ENCODE peak calls at places on chromosomes 7 and 10, in six cellular contexts. N, I, U, Y, V and R are unnamed samples.
A peak's percentile ranks its signal among the peaks of the same experiment; 100 is the strongest.

GRCh38 chr10:34650156-34650555 is 164.9 kb downstream of the PARD3 start:
- DNase-seq in N (no peak), I (no peak), U (no peak), Y (no peak), V (no peak), R (no peak)

GRCh38 chr10:119598397-119598796 is 1.6 kb upstream of the TIAL1 start:
- DNase-seq in N (no peak), I (no peak), U (no peak), Y (no peak), V (no peak), R (no peak)

GRCh38 chr10:72176701-72177100 is 39.1 kb upstream of the ANAPC16 start:
- DNase-seq in N (no peak), I (no peak), U (no peak), Y (no peak), V (no peak), R (no peak)

GRCh38 chr10:128066954-128067382 is 59.3 kb downstream of the MKI67 start:
- DNase-seq in N (peak; percentile 57), I (no peak), U (no peak), Y (no peak), V (no peak), R (no peak)

GRCh38 chr7:116305485-116306408 is 95.4 kb downstream of the TES start:
- DNase-seq in N (no peak), I (no peak), U (no peak), Y (no peak), V (peak; percentile 7), R (no peak)

GRCh38 chr10:52539463-52539862 is 225.4 kb downstream of the DKK1 start:
- DNase-seq in N (no peak), I (no peak), U (no peak), Y (no peak), V (peak; percentile 100), R (no peak)

GRCh38 chr10:48390933-48391845 is 84.7 kb downstream of the MAPK8 start:
- DNase-seq in N (no peak), I (no peak), U (no peak), Y (no peak), V (peak; percentile 73), R (no peak)

GRCh38 chr10:116653885-116654284 is 33.1 kb downstream of the PNLIPRP2 start:
- DNase-seq in N (no peak), I (no peak), U (no peak), Y (no peak), V (no peak), R (no peak)

GRCh38 chr7:12820777-12821176 is 133.3 kb downstream of the ARL4A start:
- DNase-seq in N (no peak), I (no peak), U (no peak), Y (no peak), V (no peak), R (no peak)

GRCh38 chr10:24427678-24428409 is 218.9 kb downstream of the KIAA1217 start:
- DNase-seq in N (no peak), I (no peak), U (no peak), Y (no peak), V (no peak), R (no peak)

GRCh38 chr7:65938336-65938895 is 43.6 kb downstream of the GUSB start:
- DNase-seq in N (no peak), I (no peak), U (no peak), Y (no peak), V (no peak), R (no peak)

GRCh38 chr7:44075296-44076075 is 6.8 kb downstream of the POLM start:
- DNase-seq in N (no peak), I (no peak), U (no peak), Y (no peak), V (peak; percentile 65), R (peak; percentile 66)

DNA sequence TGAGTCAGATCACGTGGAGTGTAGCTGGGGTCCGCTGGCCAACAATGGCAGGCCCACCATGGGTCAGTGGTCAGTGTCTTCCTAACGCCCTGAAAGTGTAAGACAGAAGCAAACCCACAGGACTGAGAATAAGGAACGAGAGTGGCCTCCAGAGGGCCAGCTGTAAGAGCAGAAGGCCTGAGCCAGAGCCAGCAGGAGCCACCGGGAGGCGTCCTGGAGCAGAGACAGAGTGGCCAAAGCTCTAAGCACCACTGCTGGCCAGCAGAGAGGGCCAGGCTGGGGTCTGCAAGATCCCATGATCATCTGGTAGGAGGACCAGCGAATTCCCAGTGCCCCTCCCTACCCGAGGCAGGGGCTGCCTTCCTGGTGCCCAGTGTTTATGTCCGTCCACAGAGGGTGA is 9.2 kb downstream of the CCDC201 start:
- DNase-seq in N (no peak), I (no peak), U (no peak), Y (no peak), V (no peak), R (no peak)
- TF ChIP-seq CTCF in N (no peak), I (peak; percentile 38), U (no peak), Y (no peak), V (peak; percentile 47), R (peak; percentile 56)

DNA sequence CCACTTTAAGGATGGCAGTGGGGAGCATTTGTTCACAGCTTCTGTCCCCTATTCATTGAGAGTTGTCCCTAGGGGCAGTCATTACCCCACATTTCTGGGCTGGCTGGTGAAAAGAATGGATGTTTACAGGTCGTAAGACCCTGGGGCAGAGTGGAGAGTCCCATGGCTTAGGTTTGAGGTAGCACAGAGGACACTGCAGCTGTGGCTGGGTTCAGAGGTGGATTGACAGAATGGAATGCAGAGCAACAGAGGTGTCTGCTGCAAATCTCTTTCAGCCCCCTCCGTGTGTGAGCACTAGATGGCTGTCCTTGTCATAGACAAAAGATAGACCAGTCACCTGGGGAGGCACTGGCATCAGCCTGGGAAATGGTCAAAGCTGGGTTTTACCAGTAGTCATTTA is 141.9 kb downstream of the CACNB2 start:
- DNase-seq in N (no peak), I (no peak), U (no peak), Y (no peak), V (no peak), R (no peak)
- TF ChIP-seq CTCF in N (no peak), I (no peak), U (no peak), Y (no peak), V (no peak), R (no peak)

GRCh38 chr10:50508315-50509051 is 115.3 kb downstream of the SGMS1 start:
- DNase-seq in N (no peak), I (no peak), U (no peak), Y (no peak), V (no peak), R (no peak)

GRCh38 chr10:50512214-50512595 is 111.6 kb downstream of the SGMS1 start:
- DNase-seq in N (no peak), I (no peak), U (no peak), Y (no peak), V (no peak), R (no peak)

GRCh38 chr10:50512743-50513416 is 110.9 kb downstream of the SGMS1 start:
- DNase-seq in N (no peak), I (no peak), U (no peak), Y (no peak), V (no peak), R (no peak)

GRCh38 chr10:50511512-50512213 is 112.1 kb downstream of the SGMS1 start:
- DNase-seq in N (no peak), I (no peak), U (no peak), Y (no peak), V (peak; percentile 99), R (no peak)

GRCh38 chr10:50510517-50511473 is 113.0 kb downstream of the SGMS1 start:
- DNase-seq in N (no peak), I (no peak), U (no peak), Y (no peak), V (no peak), R (no peak)
- TF ChIP-seq CTCF in N (no peak), I (no peak), U (no peak), Y (no peak), V (no peak), R (no peak)

GRCh38 chr10:103659674-103660363 is 166.3 kb downstream of the NEURL1 start:
- DNase-seq in N (no peak), I (no peak), U (peak; percentile 89), Y (peak; percentile 46), V (no peak), R (no peak)
- TF ChIP-seq CTCF in N (no peak), I (no peak), U (no peak), Y (no peak), V (no peak), R (peak; percentile 32)